ENCODE peak calls at places on chromosome 6, in nine cellular contexts. L is A172; G is naive thymus-derived CD8-positive, alpha-beta T cell; R is neural crest cell; H is stimulated activated naive CD8-positive, alpha-beta T cell treated with anti-CD3 and anti-CD28 coated beads, Interleukin-15, Interleukin-2, amounts not matched to agents 100 U/mL and 50 U/mL, for 24 hours; O is RWPE1; F is activated T-helper 1 cell treated with anti-CD3 and anti-CD28 coated beads, Interleukin-2, amount 50 U/mL, for 16 hours; U is CD8-positive, alpha-beta T cell; K is right cardiac atrium. W is an unnamed sample.

GRCh38 chr6:162408805-162409535 is 318.6 kb downstream of the PRKN start:
- DNase-seq in L (no peak), G (no peak), R (no peak), H (no peak), O (no peak), F (no peak), U (no peak), K (no peak), W (no peak)

GRCh38 chr6:27494987-27495385 is 22.1 kb upstream of the ZNF184 start:
- DNase-seq in L (no peak), G (no peak), R (no peak), H (no peak), O (no peak), F (no peak), U (no peak), K (no peak), W (no peak)

GRCh38 chr6:166809721-166810120 is 146.6 kb downstream of the RNASET2 start:
- DNase-seq in L (no peak), G (no peak), R (no peak), H (no peak), O (no peak), F (no peak), U (no peak), K (no peak), W (no peak)

GRCh38 chr6:113018351-113019151 is 671.4 kb downstream of the RFPL4B start:
- DNase-seq in L (peak; percentile 69), G (no peak), R (no peak), H (no peak), O (peak; percentile 4), F (no peak), U (no peak), K (no peak), W (no peak)

GRCh38 chr6:170423814-170424633 is 117.5 kb downstream of the FAM120B start:
- DNase-seq in L (no peak), G (no peak), R (no peak), H (no peak), O (no peak), F (no peak), U (no peak), K (no peak), W (no peak)

GRCh38 chr6:142088858-142089216 is 43.9 kb upstream of the GJE1 start:
- DNase-seq in L (peak; percentile 2), G (no peak), R (no peak), H (no peak), O (peak; percentile 71), F (no peak), U (no peak), K (peak; percentile 32), W (no peak)

GRCh38 chr6:52694404-52694803 is 23.5 kb downstream of the TMEM14A start:
- DNase-seq in L (no peak), G (no peak), R (no peak), H (no peak), O (no peak), F (no peak), U (no peak), K (no peak), W (no peak)

GRCh38 chr6:138945354-138945753 is 42.7 kb downstream of the REPS1 start:
- DNase-seq in L (no peak), G (no peak), R (no peak), H (peak; percentile 7), O (peak; percentile 5), F (no peak), U (no peak), K (no peak), W (no peak)

GRCh38 chr6:40356242-40356910 is 230.8 kb downstream of the LRFN2 start:
- DNase-seq in L (peak; percentile 13), G (no peak), R (no peak), H (peak; percentile 15), O (no peak), F (no peak), U (no peak), K (no peak), W (no peak)